ENCODE peak calls at places on chromosomes 1 and 21, in nine cellular contexts. B is NCI-H2171 treated with DMSO at 0.1 percent for 48 hours; A is GM13977; U is mucosa of descending colon; H is NCI-H2029; X is activated CD4-positive, alpha-beta T cell treated with anti-CD3 and anti-CD28 coated beads, Interleukin-2, amount 50 U/mL, for 4 hours; I is GDM1; F is NCI-H2107; M is NCI-H1092 treated with DMSO at 0.1 percent for 48 hours. G is an unnamed sample.

GRCh38 chr1:15734901-15735300 is 1.2 kb upstream of the SLC25A34 start:
- DNase-seq in X (no peak), B (no peak), U (no peak), H (no peak), I (no peak), F (no peak), M (no peak), A (no peak), G (no peak)

GRCh38 chr1:192140382-192140781 is 17.9 kb upstream of the RGS18 start:
- DNase-seq in F (no peak), I (no peak), X (no peak), U (no peak), M (no peak), B (no peak), H (no peak), A (no peak), G (no peak)

GRCh38 chr1:89545264-89546038 is 20.8 kb downstream of the LRRC8B start:
- DNase-seq in H (no peak), M (no peak), I (no peak), F (no peak), A (no peak), B (no peak), X (peak), U (no peak), G (no peak)

GRCh38 chr1:115440733-115441132 is 102.7 kb upstream of the NGF start:
- DNase-seq in B (no peak), U (no peak), H (no peak), M (no peak), X (no peak), A (no peak), F (no peak), I (no peak), G (no peak)

GRCh38 chr1:106798991-106799390 is 257.5 kb upstream of the PRMT6 start:
- DNase-seq in H (no peak), U (no peak), A (no peak), F (no peak), I (no peak), M (no peak), B (no peak), X (no peak), G (no peak)

GRCh38 chr1:36123357-36123756 is 1.7 kb downstream of the COL8A2 start:
- DNase-seq in H (no peak), B (no peak), F (no peak), M (no peak), U (no peak), I (no peak), A (peak), X (no peak), G (peak)

GRCh38 chr1:209513226-209513625 is 70.3 kb upstream of the CAMK1G start:
- DNase-seq in I (peak), U (no peak), F (peak), X (no peak), M (peak), H (peak), B (peak), A (peak), G (no peak)

GRCh38 chr1:161915051-161915503 is 108.6 kb downstream of the OLFML2B start:
- DNase-seq in X (no peak), H (no peak), I (no peak), F (no peak), A (peak), M (no peak), B (no peak), U (no peak), G (no peak)

GRCh38 chr1:48492392-48492791 is 20.4 kb upstream of the SPATA6 start:
- DNase-seq in U (peak), A (no peak), M (peak), F (peak), B (peak), H (peak), X (no peak), I (no peak), G (no peak)

GRCh38 chr21:31151682-31152081 is 113.4 kb upstream of the KRTAP19-8 start:
- DNase-seq in U (no peak), M (no peak), X (no peak), B (no peak), I (no peak), A (no peak), H (no peak), F (no peak), G (no peak)